ENCODE peak calls at places on chromosomes 5 and 9, in four cellular contexts. One of them, this sample, is unnamed.
A peak's percentile ranks its signal among the peaks of the same experiment; 100 is the strongest.

GRCh38 chr9:93096811-93097382 is 880 bp downstream of the CARD19 start:
- DNase-seq in pancreas: no peak
- DNase-seq in cardiac muscle cell: no peak
- DNase-seq in transverse colon: no peak
- DNase-seq in this sample: no peak

GRCh38 chr9:89368978-89369377 is 50.7 kb downstream of the SECISBP2 start:
- DNase-seq in pancreas: no peak
- DNase-seq in cardiac muscle cell: no peak
- DNase-seq in transverse colon: no peak
- DNase-seq in this sample: no peak

GRCh38 chr5:56816546-56817081 is 1.3 kb downstream of the MAP3K1 start:
- DNase-seq in pancreas: peak; percentile 54
- DNase-seq in cardiac muscle cell: peak; percentile 74
- DNase-seq in transverse colon: peak; percentile 75
- DNase-seq in this sample: peak; percentile 62

GRCh38 chr5:167754501-167754941 is 536.9 kb upstream of the WWC1 start:
- DNase-seq in pancreas: no peak
- DNase-seq in cardiac muscle cell: no peak
- DNase-seq in transverse colon: no peak
- DNase-seq in this sample: no peak

GRCh38 chr5:91957671-91958070 is 574.6 kb upstream of the ARRDC3 start:
- DNase-seq in pancreas: no peak
- DNase-seq in cardiac muscle cell: no peak
- DNase-seq in transverse colon: no peak
- DNase-seq in this sample: no peak

GRCh38 chr5:124438390-124439380 is 307.8 kb downstream of the ZNF608 start:
- DNase-seq in pancreas: no peak
- DNase-seq in cardiac muscle cell: no peak
- DNase-seq in transverse colon: no peak
- DNase-seq in this sample: peak; percentile 14

GRCh38 chr9:133603165-133603927 is 5.8 kb downstream of the FAM163B start:
- DNase-seq in pancreas: no peak
- DNase-seq in cardiac muscle cell: no peak
- DNase-seq in transverse colon: no peak
- DNase-seq in this sample: no peak

GRCh38 chr5:151183451-151184245 is 26.1 kb upstream of the ANXA6 start:
- DNase-seq in pancreas: no peak
- DNase-seq in cardiac muscle cell: no peak
- DNase-seq in transverse colon: no peak
- DNase-seq in this sample: no peak

GRCh38 chr9:133955821-133956411 is 36.2 kb downstream of the VAV2 start:
- DNase-seq in pancreas: peak; percentile 27
- DNase-seq in cardiac muscle cell: peak; percentile 72
- DNase-seq in transverse colon: peak; percentile 51
- DNase-seq in this sample: peak; percentile 41

GRCh38 chr9:82488702-82489578 is 500.4 kb downstream of the SPATA31D1 start:
- DNase-seq in pancreas: peak; percentile 65
- DNase-seq in cardiac muscle cell: no peak
- DNase-seq in transverse colon: no peak
- DNase-seq in this sample: peak; percentile 16

GRCh38 chr9:38182321-38182720 is 113.3 kb upstream of the SHB start:
- DNase-seq in pancreas: peak; percentile 86
- DNase-seq in cardiac muscle cell: peak; percentile 30
- DNase-seq in transverse colon: no peak
- DNase-seq in this sample: peak; percentile 17

GRCh38 chr9:35490910-35491465 is 1.1 kb downstream of the RUSC2 start:
- DNase-seq in pancreas: no peak
- DNase-seq in cardiac muscle cell: no peak
- DNase-seq in transverse colon: no peak
- DNase-seq in this sample: no peak

GRCh38 chr5:169004551-169004950 is 296.4 kb downstream of the SLIT3 start:
- DNase-seq in pancreas: no peak
- DNase-seq in cardiac muscle cell: no peak
- DNase-seq in transverse colon: no peak
- DNase-seq in this sample: no peak

GRCh38 chr9:90972057-90972456 is 170.4 kb downstream of the SYK start:
- DNase-seq in pancreas: no peak
- DNase-seq in cardiac muscle cell: no peak
- DNase-seq in transverse colon: peak; percentile 47
- DNase-seq in this sample: no peak

GRCh38 chr5:98341038-98341710 is 432.3 kb upstream of the RGMB start:
- DNase-seq in pancreas: no peak
- DNase-seq in cardiac muscle cell: no peak
- DNase-seq in transverse colon: no peak
- DNase-seq in this sample: no peak

GRCh38 chr9:85949591-85950335 is 8.8 kb downstream of the NAA35 start:
- DNase-seq in pancreas: no peak
- DNase-seq in cardiac muscle cell: no peak
- DNase-seq in transverse colon: no peak
- DNase-seq in this sample: no peak

GRCh38 chr5:140561753-140562523 is 2.5 kb downstream of the APBB3 start:
- DNase-seq in pancreas: no peak
- DNase-seq in cardiac muscle cell: no peak
- DNase-seq in transverse colon: no peak
- DNase-seq in this sample: no peak

GRCh38 chr9:109194157-109194556 is 27.1 kb upstream of the FRRS1L start:
- DNase-seq in pancreas: no peak
- DNase-seq in cardiac muscle cell: no peak
- DNase-seq in transverse colon: no peak
- DNase-seq in this sample: no peak

GRCh38 chr5:134524826-134525686 is at the start of gene JADE2:
- DNase-seq in pancreas: peak; percentile 79
- DNase-seq in cardiac muscle cell: peak; percentile 62
- DNase-seq in transverse colon: peak; percentile 80
- DNase-seq in this sample: peak; percentile 80

GRCh38 chr5:144473650-144474049 is 303.0 kb downstream of the KCTD16 start:
- DNase-seq in pancreas: no peak
- DNase-seq in cardiac muscle cell: no peak
- DNase-seq in transverse colon: no peak
- DNase-seq in this sample: no peak

GRCh38 chr5:431001-431710 is 11.8 kb upstream of the EXOC3 start:
- DNase-seq in pancreas: no peak
- DNase-seq in cardiac muscle cell: peak; percentile 74
- DNase-seq in transverse colon: peak; percentile 69
- DNase-seq in this sample: peak; percentile 19

GRCh38 chr5:180848265-180848664 is 12.8 kb downstream of the ZFP62 start:
- DNase-seq in pancreas: no peak
- DNase-seq in cardiac muscle cell: no peak
- DNase-seq in transverse colon: no peak
- DNase-seq in this sample: no peak
- H3K9me3 ChIP-seq in pancreas: no peaks in the 10 kb centered on the region
- H3K9me3 ChIP-seq in cardiac muscle cell: peaks cover 15% of the 10 kb centered on the region
- H3K9me3 ChIP-seq in transverse colon: peaks cover 11% of the 10 kb centered on the region
- H3K9me3 ChIP-seq in this sample: no peaks in the 10 kb centered on the region

DNA sequence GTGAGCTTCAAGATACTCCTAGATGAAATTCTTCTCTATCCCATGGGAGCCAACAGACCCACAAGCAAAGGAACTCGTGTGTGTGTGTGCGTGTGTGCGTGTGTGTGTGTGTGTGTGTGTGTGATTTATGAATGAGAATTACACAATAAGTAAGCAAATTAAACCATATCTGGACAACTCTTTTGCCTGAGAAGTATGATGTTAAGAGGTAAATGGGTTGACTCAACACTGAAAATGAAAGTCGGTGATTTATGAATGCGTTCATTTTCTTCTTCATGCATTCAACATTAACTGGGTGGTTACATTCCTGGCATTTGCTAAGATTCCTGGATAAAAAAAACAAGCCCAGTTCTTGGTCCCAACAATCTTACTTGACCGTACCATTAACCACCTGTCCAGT is 171.3 kb upstream of the ZNF462 start:
- DNase-seq in pancreas: no peak
- DNase-seq in cardiac muscle cell: no peak
- DNase-seq in transverse colon: no peak
- DNase-seq in this sample: no peak
- H3K9me3 ChIP-seq in pancreas: no peaks in the 10 kb centered on the region
- H3K9me3 ChIP-seq in cardiac muscle cell: no peaks in the 10 kb centered on the region
- H3K9me3 ChIP-seq in transverse colon: no peaks in the 10 kb centered on the region
- H3K9me3 ChIP-seq in this sample: no peaks in the 10 kb centered on the region

GRCh38 chr5:24668050-24668449 is 23.3 kb upstream of the CDH10 start:
- DNase-seq in pancreas: no peak
- DNase-seq in cardiac muscle cell: no peak
- DNase-seq in transverse colon: no peak
- DNase-seq in this sample: no peak
- H3K9me3 ChIP-seq in pancreas: no peaks in the 10 kb centered on the region
- H3K9me3 ChIP-seq in cardiac muscle cell: no peaks in the 10 kb centered on the region
- H3K9me3 ChIP-seq in transverse colon: peaks cover 4% of the 10 kb centered on the region
- H3K9me3 ChIP-seq in this sample: no peaks in the 10 kb centered on the region

GRCh38 chr5:127772531-127772930 is 69.3 kb downstream of the CCDC192 start:
- DNase-seq in pancreas: no peak
- DNase-seq in cardiac muscle cell: no peak
- DNase-seq in transverse colon: no peak
- DNase-seq in this sample: no peak

GRCh38 chr5:127770272-127770671 is 67.1 kb downstream of the CCDC192 start:
- DNase-seq in pancreas: no peak
- DNase-seq in cardiac muscle cell: no peak
- DNase-seq in transverse colon: no peak
- DNase-seq in this sample: no peak

GRCh38 chr5:127762412-127762811 is 59.2 kb downstream of the CCDC192 start:
- DNase-seq in pancreas: no peak
- DNase-seq in cardiac muscle cell: no peak
- DNase-seq in transverse colon: no peak
- DNase-seq in this sample: no peak

GRCh38 chr5:127761869-127762268 is 58.7 kb downstream of the CCDC192 start:
- DNase-seq in pancreas: no peak
- DNase-seq in cardiac muscle cell: no peak
- DNase-seq in transverse colon: no peak
- DNase-seq in this sample: no peak

DNA sequence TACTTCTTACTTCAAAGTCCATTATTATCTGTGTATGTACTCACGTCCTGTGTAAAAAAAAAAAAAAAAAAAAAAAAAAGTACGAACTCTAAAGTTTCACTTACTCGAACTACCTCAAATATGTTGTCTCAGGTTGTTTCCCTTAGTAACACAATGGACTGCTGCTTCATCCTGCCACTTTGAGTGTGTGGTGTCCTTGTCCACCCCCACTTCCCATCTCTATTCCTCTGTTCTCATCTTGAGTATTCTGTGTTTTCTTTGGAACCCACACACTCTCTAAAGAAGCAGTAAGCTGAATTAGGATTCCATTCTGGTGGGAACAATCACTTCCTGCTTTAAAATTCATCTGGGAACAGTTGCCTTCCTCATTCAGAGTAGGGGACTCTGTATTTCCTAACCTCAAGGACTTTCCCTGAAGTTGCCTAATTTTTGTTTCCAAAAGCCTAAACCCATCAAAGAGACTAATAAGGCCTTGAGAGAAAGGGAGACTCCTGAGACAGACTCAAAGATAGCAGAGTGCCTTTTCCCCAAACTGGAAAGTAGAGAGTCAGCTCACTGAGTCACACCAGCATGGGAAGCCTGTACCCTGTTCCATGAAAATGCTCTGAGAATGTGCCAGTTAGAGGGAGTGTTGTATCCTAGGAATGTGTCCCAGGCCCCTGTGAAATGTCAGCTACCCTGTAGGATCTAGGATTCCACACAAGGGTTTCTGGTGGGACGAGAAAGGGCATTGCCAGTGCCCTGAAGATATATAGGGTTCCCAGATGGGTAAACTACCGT is 63.6 kb downstream of the CCDC192 start:
- DNase-seq in pancreas: no peak
- DNase-seq in cardiac muscle cell: no peak
- DNase-seq in transverse colon: no peak
- DNase-seq in this sample: no peak
- H3K9me3 ChIP-seq in pancreas: no peaks in the 10 kb centered on the region
- H3K9me3 ChIP-seq in cardiac muscle cell: no peaks in the 10 kb centered on the region
- H3K9me3 ChIP-seq in transverse colon: no peaks in the 10 kb centered on the region
- H3K9me3 ChIP-seq in this sample: no peaks in the 10 kb centered on the region

DNA sequence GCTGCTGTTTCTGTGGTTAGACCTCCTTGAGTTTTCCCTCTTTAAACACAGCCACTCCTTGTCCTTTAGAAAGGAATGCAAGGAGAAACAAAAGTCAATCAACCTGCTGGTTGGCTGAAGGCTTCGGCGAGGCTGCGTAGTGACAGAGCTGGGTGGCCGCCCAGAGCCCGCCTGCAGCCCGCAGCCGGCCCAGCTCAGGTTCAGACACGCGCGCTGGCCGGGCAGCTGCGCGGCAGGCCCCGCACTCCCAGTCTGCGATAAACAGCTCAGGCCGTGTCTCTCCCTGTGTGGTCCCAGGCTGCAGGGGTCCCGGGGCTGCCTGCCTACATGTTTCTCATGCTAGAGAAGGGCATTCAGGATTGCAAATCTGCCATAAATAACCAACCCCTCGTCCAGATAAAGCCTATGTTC is 115.4 kb downstream of the HSD17B3 start:
- DNase-seq in pancreas: no peak
- DNase-seq in cardiac muscle cell: peak; percentile 74
- DNase-seq in transverse colon: peak; percentile 75
- DNase-seq in this sample: peak; percentile 88
- H3K9me3 ChIP-seq in pancreas: no peaks in the 10 kb centered on the region
- H3K9me3 ChIP-seq in cardiac muscle cell: no peaks in the 10 kb centered on the region
- H3K9me3 ChIP-seq in transverse colon: no peaks in the 10 kb centered on the region
- H3K9me3 ChIP-seq in this sample: no peaks in the 10 kb centered on the region

DNA sequence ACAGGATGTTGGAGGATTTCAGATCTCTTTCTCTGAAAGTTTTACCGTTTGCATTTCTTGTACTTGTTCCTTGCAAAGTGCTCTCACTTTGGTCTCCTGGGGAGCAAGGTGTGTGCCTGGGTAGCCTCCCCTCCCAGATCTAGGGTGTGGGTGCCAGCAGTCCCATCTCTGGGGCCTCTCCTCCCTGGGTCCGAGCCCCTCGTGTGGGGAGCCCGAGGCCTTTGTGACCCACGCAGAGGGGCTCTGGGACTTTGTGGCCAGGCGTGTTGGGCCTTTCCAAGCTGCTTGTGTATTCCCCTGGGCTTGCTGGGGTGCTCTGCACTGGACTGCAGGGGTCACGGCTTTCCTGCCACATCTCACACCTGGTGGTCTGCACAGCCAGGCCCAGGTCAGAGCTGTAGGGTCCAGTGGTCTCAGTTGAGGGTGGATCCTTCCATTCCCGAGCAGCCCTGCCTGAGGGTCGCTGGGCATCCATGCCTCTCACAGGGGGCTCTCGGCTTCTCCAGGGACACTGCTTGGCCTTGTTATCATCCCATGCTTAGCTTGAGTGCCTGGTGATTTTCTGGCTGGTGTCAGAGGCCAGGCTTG is 96.3 kb downstream of the CACNA1B start:
- DNase-seq in pancreas: no peak
- DNase-seq in cardiac muscle cell: no peak
- DNase-seq in transverse colon: no peak
- DNase-seq in this sample: no peak
- H3K9me3 ChIP-seq in pancreas: no peaks in the 10 kb centered on the region
- H3K9me3 ChIP-seq in cardiac muscle cell: no peaks in the 10 kb centered on the region
- H3K9me3 ChIP-seq in transverse colon: no peaks in the 10 kb centered on the region
- H3K9me3 ChIP-seq in this sample: no peaks in the 10 kb centered on the region

DNA sequence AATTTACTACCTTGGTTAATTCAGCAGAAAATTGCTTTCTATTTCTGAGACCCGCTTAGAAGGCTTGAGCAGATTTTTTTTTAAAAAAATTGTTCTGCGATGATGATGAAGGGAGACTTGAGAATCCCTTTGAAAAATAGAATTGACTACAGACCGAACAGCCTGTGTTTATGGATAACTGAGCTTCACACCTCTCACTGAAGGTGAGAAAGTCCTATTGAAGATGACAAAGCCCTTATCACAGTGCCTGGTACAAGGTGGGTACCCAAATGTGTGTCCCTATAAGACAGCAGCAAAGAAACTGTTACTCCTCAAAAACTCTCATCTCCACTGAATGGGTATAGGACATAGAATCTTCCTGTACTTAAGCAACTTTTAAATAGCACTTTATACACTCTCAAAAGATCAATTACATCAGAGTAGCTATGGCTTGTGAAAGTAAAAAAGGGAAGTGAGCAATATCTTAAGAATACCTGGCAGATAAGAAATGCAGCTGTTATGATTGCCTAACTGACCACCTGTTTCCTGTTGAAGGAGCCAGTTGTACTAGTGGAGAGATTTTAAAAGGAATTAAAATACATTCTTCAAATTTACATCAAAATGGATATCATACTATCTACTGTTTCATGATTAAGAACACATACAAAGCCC is 419.7 kb downstream of the CHSY3 start:
- DNase-seq in pancreas: no peak
- DNase-seq in cardiac muscle cell: no peak
- DNase-seq in transverse colon: no peak
- DNase-seq in this sample: no peak
- H3K9me3 ChIP-seq in pancreas: no peaks in the 10 kb centered on the region
- H3K9me3 ChIP-seq in cardiac muscle cell: no peaks in the 10 kb centered on the region
- H3K9me3 ChIP-seq in transverse colon: no peaks in the 10 kb centered on the region
- H3K9me3 ChIP-seq in this sample: no peaks in the 10 kb centered on the region

This sample was measured in thyroid gland.